ENCODE peak calls at places on chromosomes 1 and 21, in eight cellular contexts. X is activated CD4-positive, alpha-beta T cell treated with anti-CD3 and anti-CD28 coated beads, Interleukin-2, amount 50 U/mL, for 1 hour; F is fibroblast of lung; N is stimulated activated CD4-positive, alpha-beta T cell treated with anti-CD3 and anti-CD28 coated beads, Interleukin-2, amount 100 ng/mL, for 48 hours; W is GM04503; Q is left colon; M is uterus; K is COR-L47. A is an unnamed sample.

GRCh38 chr1:64882574-64883255 is 83.6 kb downstream of the JAK1 start:
- DNase-seq in X (no peak), F (no peak), N (no peak), W (no peak), Q (no peak), M (no peak), K (no peak), A (no peak)

GRCh38 chr1:205510308-205510950 is 6.0 kb downstream of the CDK18 start:
- DNase-seq in X (no peak), F (no peak), N (no peak), W (no peak), Q (no peak), M (no peak), K (peak), A (no peak)

GRCh38 chr1:233936842-233937241 is 32.4 kb downstream of the SLC35F3 start:
- DNase-seq in X (no peak), F (no peak), N (no peak), W (no peak), Q (no peak), M (no peak), K (no peak), A (no peak)

GRCh38 chr1:220791959-220792358 is 5.2 kb downstream of the MTARC1 start:
- DNase-seq in X (no peak), F (no peak), N (no peak), W (no peak), Q (no peak), M (peak), K (no peak), A (no peak)

GRCh38 chr1:40626383-40626770 is 39.1 kb downstream of the RIMS3 start:
- DNase-seq in X (no peak), F (no peak), N (no peak), W (no peak), Q (no peak), M (no peak), K (no peak), A (no peak)

GRCh38 chr1:156922986-156923564 is 2.6 kb downstream of the LRRC71 start:
- DNase-seq in X (no peak), F (no peak), N (no peak), W (no peak), Q (no peak), M (no peak), K (peak), A (no peak)

GRCh38 chr21:26845066-26845749 is at the start of gene ADAMTS1:
- DNase-seq in X (no peak), F (peak), N (no peak), W (peak), Q (peak), M (peak), K (peak), A (peak)

GRCh38 chr1:16922885-16923431 is 1.2 kb downstream of the CROCC start:
- DNase-seq in X (no peak), F (no peak), N (no peak), W (no peak), Q (no peak), M (no peak), K (no peak), A (no peak)

GRCh38 chr21:17002628-17003027 is 510.2 kb upstream of the CXADR start:
- DNase-seq in X (no peak), F (peak), N (no peak), W (no peak), Q (no peak), M (no peak), K (no peak), A (no peak)

GRCh38 chr1:62294211-62294610 is 25.0 kb downstream of the KANK4 start:
- DNase-seq in X (no peak), F (peak), N (no peak), W (no peak), Q (peak), M (no peak), K (peak), A (no peak)

GRCh38 chr21:38303300-38303699 is 46.5 kb downstream of the KCNJ15 start:
- DNase-seq in X (no peak), F (peak), N (no peak), W (peak), Q (no peak), M (peak), K (no peak), A (no peak)

GRCh38 chr1:43708006-43708412 is 673 bp downstream of the ST3GAL3 start:
- DNase-seq in X (no peak), F (no peak), N (no peak), W (no peak), Q (no peak), M (no peak), K (no peak), A (no peak)